ENCODE peak calls at places on chromosomes 7 and 10, in eight cellular contexts. T, N, I, Z, A, L, Y and R are unnamed samples.

GRCh38 chr7:30679664-30680063 is 2.6 kb downstream of the CRHR2 start:
- DNase-seq in Y (no peak), N (no peak), Z (no peak), I (no peak), A (no peak), T (no peak), L (no peak), R (no peak)

GRCh38 chr7:41788556-41788955 is 85.7 kb upstream of the INHBA start:
- DNase-seq in A (no peak), N (no peak), Z (no peak), L (no peak), Y (no peak), T (no peak), I (no peak), R (no peak)

GRCh38 chr7:102914585-102914984 is 1.8 kb downstream of the LRRC17 start:
- DNase-seq in Y (no peak), Z (no peak), T (no peak), N (no peak), A (no peak), L (no peak), I (no peak), R (no peak)

GRCh38 chr7:36683695-36684357 is 40.5 kb downstream of the AOAH start:
- DNase-seq in T (no peak), I (no peak), A (peak; percentile 94), N (no peak), L (no peak), Z (no peak), Y (peak; percentile 47), R (no peak)

GRCh38 chr7:19508124-19508523 is 200.7 kb downstream of the POLR1F start:
- DNase-seq in L (no peak), Z (no peak), I (no peak), T (no peak), A (no peak), Y (no peak), N (no peak), R (no peak)

GRCh38 chr10:58512470-58513188 is at the start of gene BICC1:
- DNase-seq in L (peak; percentile 15), Z (peak; percentile 30), Y (peak; percentile 15), N (peak; percentile 50), T (no peak), A (peak; percentile 59), I (peak; percentile 14), R (peak; percentile 77)

GRCh38 chr7:26436996-26437547 is 145.4 kb downstream of the SNX10 start:
- DNase-seq in Z (no peak), T (no peak), L (no peak), Y (no peak), N (no peak), I (no peak), A (no peak), R (no peak)

GRCh38 chr10:11525503-11525902 is 85.9 kb downstream of the USP6NL start:
- DNase-seq in Y (no peak), L (no peak), T (no peak), I (no peak), N (no peak), A (no peak), Z (no peak), R (no peak)

GRCh38 chr7:155584763-155585531 is 38.6 kb upstream of the CNPY1 start:
- DNase-seq in N (no peak), Y (no peak), T (no peak), Z (no peak), L (no peak), I (no peak), A (no peak), R (no peak)

GRCh38 chr10:47406870-47407648 is 23.0 kb upstream of the ZNF488 start:
- DNase-seq in I (no peak), N (no peak), T (no peak), L (no peak), A (peak; percentile 33), Y (no peak), Z (peak; percentile 97), R (no peak)

GRCh38 chr7:100753750-100754149 is 20.4 kb downstream of the ZAN start:
- DNase-seq in Y (no peak), Z (no peak), N (no peak), A (no peak), T (no peak), I (no peak), L (no peak), R (no peak)

GRCh38 chr10:63788152-63788821 is 267.1 kb downstream of the REEP3 start:
- DNase-seq in T (no peak), Y (no peak), N (no peak), Z (no peak), A (no peak), I (no peak), L (no peak), R (no peak)

GRCh38 chr7:36262286-36262685 is 109.2 kb downstream of the EEPD1 start:
- DNase-seq in N (no peak), Z (peak; percentile 39), Y (no peak), L (no peak), I (no peak), T (no peak), A (no peak), R (no peak)

GRCh38 chr7:157801109-157801508 is 464.3 kb downstream of the DNAJB6 start:
- DNase-seq in T (no peak), Y (no peak), N (no peak), Z (no peak), A (no peak), L (no peak), I (no peak), R (no peak)

GRCh38 chr7:135420786-135421185 is 89.1 kb downstream of the CNOT4 start:
- DNase-seq in A (no peak), N (no peak), T (no peak), Z (no peak), Y (no peak), I (no peak), L (no peak), R (no peak)

GRCh38 chr7:42736931-42737330 is 174.9 kb downstream of the C7orf25 start:
- DNase-seq in N (no peak), L (no peak), I (no peak), Z (no peak), A (no peak), T (no peak), Y (no peak), R (no peak)

GRCh38 chr10:11870461-11870780 is 47.3 kb downstream of the PROSER2 start:
- DNase-seq in L (no peak), I (no peak), A (no peak), N (no peak), T (no peak), Y (no peak), Z (no peak), R (no peak)

GRCh38 chr7:117588352-117588794 is 108.5 kb downstream of the CFTR start:
- DNase-seq in Y (no peak), L (no peak), A (peak; percentile 92), Z (peak; percentile 89), I (no peak), T (no peak), N (no peak), R (no peak)

GRCh38 chr7:20199015-20199737 is 18.0 kb downstream of the MACC1 start:
- DNase-seq in A (peak; percentile 1), I (no peak), L (peak; percentile 2), T (no peak), Z (peak; percentile 71), Y (no peak), N (peak; percentile 7), R (no peak)

GRCh38 chr10:93071674-93072224 is 1.9 kb upstream of the CYP26A1 start:
- DNase-seq in N (no peak), T (no peak), Z (no peak), A (no peak), Y (no peak), I (no peak), L (no peak), R (no peak)

GRCh38 chr10:101485681-101486554 is 102.1 kb downstream of the POLL start:
- DNase-seq in N (peak; percentile 52), Y (no peak), Z (no peak), A (no peak), T (no peak), I (peak; percentile 6), L (peak; percentile 38), R (no peak)

GRCh38 chr10:17734432-17735110 is 17.4 kb upstream of the TMEM236 start:
- DNase-seq in I (no peak), L (no peak), A (no peak), N (no peak), Y (no peak), T (no peak), Z (no peak), R (no peak)

GRCh38 chr7:35316549-35316948 is 62.6 kb upstream of the TBX20 start:
- DNase-seq in N (no peak), A (no peak), T (no peak), L (no peak), I (no peak), Y (no peak), Z (no peak), R (no peak)

GRCh38 chr7:112510032-112510742 is 29.4 kb downstream of the LSMEM1 start:
- DNase-seq in L (no peak), N (no peak), T (no peak), Y (peak; percentile 45), A (peak; percentile 5), Z (no peak), I (no peak), R (no peak)

GRCh38 chr7:150631866-150632864 is at the start of gene GIMAP6:
- DNase-seq in N (no peak), T (peak; percentile 20), A (peak; percentile 73), I (no peak), Z (no peak), Y (peak; percentile 59), L (no peak), R (no peak)

GRCh38 chr7:6558837-6559236 is 7.6 kb upstream of the GRID2IP start:
- DNase-seq in Z (peak; percentile 58), Y (peak; percentile 18), A (no peak), T (no peak), L (no peak), I (no peak), N (peak; percentile 5), R (no peak)

GRCh38 chr10:78491812-78492211 is 458.1 kb downstream of the RPS24 start:
- DNase-seq in T (no peak), I (no peak), Z (peak; percentile 14), N (no peak), A (no peak), L (no peak), Y (no peak), R (no peak)

GRCh38 chr7:132203021-132203420 is 373.2 kb downstream of the PLXNA4 start:
- DNase-seq in A (no peak), T (no peak), Z (no peak), L (no peak), N (no peak), I (no peak), Y (no peak), R (no peak)

GRCh38 chr10:114825513-114826253 is 4.1 kb downstream of the FHIP2A start:
- DNase-seq in Z (no peak), T (no peak), I (no peak), L (no peak), N (no peak), Y (peak; percentile 27), A (peak; percentile 86), R (no peak)

GRCh38 chr10:75971402-75972211 is 540.2 kb downstream of the LRMDA start:
- DNase-seq in Y (no peak), Z (no peak), I (no peak), N (no peak), A (no peak), T (no peak), L (no peak), R (no peak)